ENCODE peak calls at places on chromosomes 13 and 19, in eight cellular contexts. One of them, this sample, is unnamed.

GRCh38 chr13:108426893-108427292 is 157.4 kb downstream of the TNFSF13B start:
- DNase-seq in transverse colon: no peak
- DNase-seq in GM23338: peak; percentile 3
- DNase-seq in fibroblast of lung: peak; percentile 4
- DNase-seq in IMR-90: no peak
- DNase-seq in CD4-positive, alpha-beta T cell: no peak
- DNase-seq in CD8-positive, alpha-beta T cell: no peak
- DNase-seq in dorsolateral prefrontal cortex: no peak
- DNase-seq in this sample: no peak

GRCh38 chr19:41521860-41522555 is 54.0 kb upstream of the CEACAM21 start:
- DNase-seq in dorsolateral prefrontal cortex: no peak
- DNase-seq in fibroblast of lung: no peak
- DNase-seq in IMR-90: no peak
- DNase-seq in transverse colon: no peak
- DNase-seq in CD8-positive, alpha-beta T cell: peak; percentile 43
- DNase-seq in CD4-positive, alpha-beta T cell: peak; percentile 36
- DNase-seq in GM23338: peak; percentile 51
- DNase-seq in this sample: peak; percentile 51

GRCh38 chr13:91576590-91576989 is 178.2 kb downstream of the GPC5 start:
- DNase-seq in IMR-90: no peak
- DNase-seq in fibroblast of lung: no peak
- DNase-seq in dorsolateral prefrontal cortex: no peak
- DNase-seq in transverse colon: peak; percentile 9
- DNase-seq in GM23338: peak; percentile 71
- DNase-seq in CD8-positive, alpha-beta T cell: no peak
- DNase-seq in CD4-positive, alpha-beta T cell: no peak
- DNase-seq in this sample: no peak

GRCh38 chr13:94123543-94123942 is 355.9 kb downstream of the DCT start:
- DNase-seq in GM23338: no peak
- DNase-seq in CD8-positive, alpha-beta T cell: no peak
- DNase-seq in transverse colon: no peak
- DNase-seq in fibroblast of lung: no peak
- DNase-seq in IMR-90: no peak
- DNase-seq in CD4-positive, alpha-beta T cell: no peak
- DNase-seq in dorsolateral prefrontal cortex: no peak
- DNase-seq in this sample: no peak

GRCh38 chr13:30308548-30308947 is 1.2 kb upstream of the KATNAL1 start:
- DNase-seq in IMR-90: peak; percentile 41
- DNase-seq in fibroblast of lung: peak; percentile 40
- DNase-seq in CD4-positive, alpha-beta T cell: no peak
- DNase-seq in dorsolateral prefrontal cortex: no peak
- DNase-seq in transverse colon: no peak
- DNase-seq in GM23338: no peak
- DNase-seq in CD8-positive, alpha-beta T cell: no peak
- DNase-seq in this sample: no peak

GRCh38 chr13:113305208-113305607 is 8.2 kb downstream of the LAMP1 start:
- DNase-seq in dorsolateral prefrontal cortex: no peak
- DNase-seq in GM23338: no peak
- DNase-seq in CD8-positive, alpha-beta T cell: no peak
- DNase-seq in transverse colon: no peak
- DNase-seq in CD4-positive, alpha-beta T cell: no peak
- DNase-seq in fibroblast of lung: peak; percentile 34
- DNase-seq in IMR-90: peak; percentile 76
- DNase-seq in this sample: no peak

GRCh38 chr13:23445794-23446193 is 12.3 kb upstream of the SACS start:
- DNase-seq in fibroblast of lung: no peak
- DNase-seq in CD4-positive, alpha-beta T cell: no peak
- DNase-seq in IMR-90: no peak
- DNase-seq in CD8-positive, alpha-beta T cell: no peak
- DNase-seq in transverse colon: no peak
- DNase-seq in dorsolateral prefrontal cortex: no peak
- DNase-seq in GM23338: no peak
- DNase-seq in this sample: no peak

GRCh38 chr13:45851171-45851889 is at the start of gene SIAH3:
- DNase-seq in GM23338: peak; percentile 68
- DNase-seq in transverse colon: no peak
- DNase-seq in CD8-positive, alpha-beta T cell: peak; percentile 21
- DNase-seq in CD4-positive, alpha-beta T cell: peak; percentile 26
- DNase-seq in IMR-90: no peak
- DNase-seq in fibroblast of lung: peak; percentile 21
- DNase-seq in dorsolateral prefrontal cortex: peak; percentile 48
- DNase-seq in this sample: peak; percentile 52

GRCh38 chr19:47813304-47813994 is 8.3 kb upstream of the CRX start:
- DNase-seq in transverse colon: peak; percentile 81
- DNase-seq in CD8-positive, alpha-beta T cell: peak; percentile 79
- DNase-seq in fibroblast of lung: peak; percentile 41
- DNase-seq in GM23338: peak; percentile 93
- DNase-seq in CD4-positive, alpha-beta T cell: peak; percentile 71
- DNase-seq in dorsolateral prefrontal cortex: peak; percentile 12
- DNase-seq in IMR-90: peak; percentile 18
- DNase-seq in this sample: peak; percentile 86

GRCh38 chr19:19137556-19138109 is 645 bp downstream of the TMEM161A start:
- DNase-seq in fibroblast of lung: no peak
- DNase-seq in CD4-positive, alpha-beta T cell: no peak
- DNase-seq in GM23338: peak; percentile 37
- DNase-seq in IMR-90: no peak
- DNase-seq in CD8-positive, alpha-beta T cell: no peak
- DNase-seq in dorsolateral prefrontal cortex: no peak
- DNase-seq in transverse colon: no peak
- DNase-seq in this sample: peak; percentile 54

GRCh38 chr19:39409886-39410619 is 2.4 kb upstream of the PLEKHG2 start:
- DNase-seq in CD8-positive, alpha-beta T cell: peak; percentile 71
- DNase-seq in transverse colon: peak; percentile 85
- DNase-seq in CD4-positive, alpha-beta T cell: peak; percentile 55
- DNase-seq in fibroblast of lung: peak; percentile 91
- DNase-seq in GM23338: peak; percentile 62
- DNase-seq in dorsolateral prefrontal cortex: peak; percentile 31
- DNase-seq in IMR-90: no peak
- DNase-seq in this sample: peak; percentile 73

GRCh38 chr19:35714601-35715354 is 3.0 kb upstream of the KMT2B start:
- DNase-seq in CD8-positive, alpha-beta T cell: no peak
- DNase-seq in IMR-90: no peak
- DNase-seq in dorsolateral prefrontal cortex: no peak
- DNase-seq in fibroblast of lung: no peak
- DNase-seq in transverse colon: no peak
- DNase-seq in GM23338: peak; percentile 68
- DNase-seq in CD4-positive, alpha-beta T cell: no peak
- DNase-seq in this sample: no peak

GRCh38 chr13:33678906-33679657 is 138.9 kb upstream of the RFC3 start:
- DNase-seq in CD8-positive, alpha-beta T cell: peak; percentile 54
- DNase-seq in dorsolateral prefrontal cortex: peak; percentile 25
- DNase-seq in GM23338: peak; percentile 1
- DNase-seq in fibroblast of lung: peak; percentile 34
- DNase-seq in transverse colon: peak; percentile 62
- DNase-seq in CD4-positive, alpha-beta T cell: peak; percentile 29
- DNase-seq in IMR-90: peak; percentile 1
- DNase-seq in this sample: no peak

GRCh38 chr13:102870677-102871415 is 25.0 kb downstream of the ERCC5 start:
- DNase-seq in fibroblast of lung: peak; percentile 65
- DNase-seq in dorsolateral prefrontal cortex: peak; percentile 73
- DNase-seq in IMR-90: peak; percentile 65
- DNase-seq in transverse colon: peak; percentile 48
- DNase-seq in CD4-positive, alpha-beta T cell: peak; percentile 9
- DNase-seq in GM23338: peak; percentile 83
- DNase-seq in CD8-positive, alpha-beta T cell: peak; percentile 47
- DNase-seq in this sample: peak; percentile 79

GRCh38 chr13:101202590-101202989 is 213.7 kb downstream of the NALCN start:
- DNase-seq in transverse colon: no peak
- DNase-seq in fibroblast of lung: no peak
- DNase-seq in GM23338: peak; percentile 80
- DNase-seq in CD8-positive, alpha-beta T cell: no peak
- DNase-seq in dorsolateral prefrontal cortex: no peak
- DNase-seq in CD4-positive, alpha-beta T cell: no peak
- DNase-seq in IMR-90: no peak
- DNase-seq in this sample: no peak

DNA sequence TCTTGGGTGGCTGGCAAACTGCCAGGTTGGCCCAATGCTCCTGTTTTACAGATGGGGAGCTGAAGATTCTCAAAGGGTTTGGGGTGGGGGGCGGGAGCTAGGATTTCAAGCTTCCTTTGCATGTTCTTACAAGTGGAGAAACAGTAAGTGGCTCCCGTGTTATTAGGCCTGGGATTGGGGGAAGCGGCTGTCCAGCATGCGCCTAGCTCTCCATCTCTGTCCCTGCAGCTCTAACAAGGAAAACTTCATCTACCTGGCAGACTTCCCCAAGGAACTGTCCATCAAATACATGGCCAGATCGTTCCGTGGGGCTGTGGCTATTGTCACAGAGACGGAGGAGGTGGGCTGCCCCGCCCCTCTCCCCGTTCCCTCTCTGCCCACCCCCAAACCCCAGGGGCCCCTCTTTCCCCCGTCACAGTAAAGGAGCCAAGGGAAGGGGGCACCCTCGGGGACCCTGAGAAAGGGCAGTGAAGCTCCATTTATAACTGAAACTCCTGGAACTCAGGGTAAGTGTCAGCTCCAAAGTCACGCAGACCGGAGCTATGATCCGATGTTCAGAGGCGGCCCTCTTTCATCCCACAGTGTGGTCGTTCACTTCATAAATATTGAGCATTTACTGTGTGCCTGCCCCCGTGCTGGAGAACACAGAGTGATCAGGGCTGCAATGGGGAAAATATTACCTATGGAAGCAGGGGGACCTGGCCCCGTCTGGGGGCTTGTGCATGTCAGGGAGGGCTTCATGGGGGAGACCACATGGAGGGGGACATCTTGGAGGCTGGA is 14.9 kb upstream of the PSMD8 start:
- DNase-seq in transverse colon: no peak
- DNase-seq in fibroblast of lung: no peak
- DNase-seq in CD4-positive, alpha-beta T cell: no peak
- DNase-seq in GM23338: no peak
- DNase-seq in IMR-90: no peak
- DNase-seq in CD8-positive, alpha-beta T cell: no peak
- DNase-seq in dorsolateral prefrontal cortex: no peak
- DNase-seq in this sample: no peak
- H3K27me3 ChIP-seq in transverse colon: peaks cover 59% of the 10 kb centered on the region
- H3K27me3 ChIP-seq in fibroblast of lung: peaks cover 18% of the 10 kb centered on the region
- H3K27me3 ChIP-seq in CD4-positive, alpha-beta T cell: no peaks in the 10 kb centered on the region
- H3K27me3 ChIP-seq in GM23338: peaks cover 29% of the 10 kb centered on the region
- H3K27me3 ChIP-seq in IMR-90: peaks cover 48% of the 10 kb centered on the region
- H3K27me3 ChIP-seq in CD8-positive, alpha-beta T cell: no peaks in the 10 kb centered on the region
- H3K27me3 ChIP-seq in dorsolateral prefrontal cortex: peaks cover 5% of the 10 kb centered on the region
- H3K27me3 ChIP-seq in this sample: peaks cover 41% of the 10 kb centered on the region

DNA sequence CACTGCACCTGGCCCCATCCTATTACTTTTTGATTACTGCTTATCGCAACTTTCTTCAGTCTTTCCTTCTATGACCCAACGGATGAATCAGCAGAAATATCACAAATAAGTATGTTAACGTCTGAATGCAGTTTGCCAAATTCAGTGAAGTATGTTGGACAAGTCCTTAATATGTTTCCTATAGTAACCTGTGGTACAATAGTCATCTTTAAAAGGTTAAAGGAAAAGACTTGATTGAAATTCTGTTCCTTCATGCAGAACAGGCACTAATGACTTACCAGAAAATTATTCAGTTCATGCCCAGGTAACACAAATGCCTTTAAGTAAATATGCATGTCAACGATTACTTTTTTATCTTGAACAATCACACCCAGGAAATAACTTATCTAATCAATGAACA is 242.6 kb downstream of the KCTD12 start:
- DNase-seq in transverse colon: no peak
- DNase-seq in CD8-positive, alpha-beta T cell: no peak
- DNase-seq in GM23338: no peak
- DNase-seq in IMR-90: no peak
- DNase-seq in fibroblast of lung: no peak
- DNase-seq in dorsolateral prefrontal cortex: no peak
- DNase-seq in CD4-positive, alpha-beta T cell: no peak
- DNase-seq in this sample: no peak
- H3K27me3 ChIP-seq in transverse colon: no peaks in the 10 kb centered on the region
- H3K27me3 ChIP-seq in CD8-positive, alpha-beta T cell: no peaks in the 10 kb centered on the region
- H3K27me3 ChIP-seq in GM23338: no peaks in the 10 kb centered on the region
- H3K27me3 ChIP-seq in IMR-90: peaks cover 1% of the 10 kb centered on the region
- H3K27me3 ChIP-seq in fibroblast of lung: no peaks in the 10 kb centered on the region
- H3K27me3 ChIP-seq in dorsolateral prefrontal cortex: no peaks in the 10 kb centered on the region
- H3K27me3 ChIP-seq in CD4-positive, alpha-beta T cell: no peaks in the 10 kb centered on the region
- H3K27me3 ChIP-seq in this sample: no peaks in the 10 kb centered on the region

DNA sequence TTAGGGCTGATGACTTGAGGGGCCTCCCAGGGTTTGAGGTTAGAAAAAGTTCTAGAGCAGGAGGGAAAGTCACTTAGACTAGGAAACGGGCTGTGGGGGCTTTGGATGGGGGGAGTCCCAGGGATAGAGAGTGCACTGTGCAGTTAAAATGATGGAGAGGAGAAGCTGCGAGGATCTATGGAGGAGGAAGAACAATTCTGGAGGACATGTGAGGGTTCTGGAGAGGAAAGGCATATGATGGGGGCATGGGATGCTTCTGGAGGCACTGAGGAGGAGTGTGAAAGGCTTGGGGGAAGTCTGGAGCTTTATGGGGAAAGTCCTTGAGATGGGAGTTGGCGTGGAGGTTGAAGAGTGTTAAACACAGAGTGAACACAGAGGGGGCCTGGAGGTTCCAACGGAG is 2.2 kb downstream of the KCNC3 start:
- DNase-seq in GM23338: no peak
- DNase-seq in CD4-positive, alpha-beta T cell: no peak
- DNase-seq in dorsolateral prefrontal cortex: no peak
- DNase-seq in IMR-90: no peak
- DNase-seq in fibroblast of lung: no peak
- DNase-seq in transverse colon: no peak
- DNase-seq in CD8-positive, alpha-beta T cell: no peak
- DNase-seq in this sample: no peak
- H3K27me3 ChIP-seq in GM23338: peaks cover 25% of the 10 kb centered on the region
- H3K27me3 ChIP-seq in CD4-positive, alpha-beta T cell: peaks cover 51% of the 10 kb centered on the region
- H3K27me3 ChIP-seq in dorsolateral prefrontal cortex: no peaks in the 10 kb centered on the region
- H3K27me3 ChIP-seq in IMR-90: peaks cover 38% of the 10 kb centered on the region
- H3K27me3 ChIP-seq in fibroblast of lung: peaks cover 13% of the 10 kb centered on the region
- H3K27me3 ChIP-seq in transverse colon: peaks cover 58% of the 10 kb centered on the region
- H3K27me3 ChIP-seq in CD8-positive, alpha-beta T cell: peaks cover 32% of the 10 kb centered on the region
- H3K27me3 ChIP-seq in this sample: peaks cover 16% of the 10 kb centered on the region

GRCh38 chr13:27790523-27790922 is 1.8 kb upstream of the GSX1 start:
- DNase-seq in CD8-positive, alpha-beta T cell: no peak
- DNase-seq in IMR-90: no peak
- DNase-seq in dorsolateral prefrontal cortex: no peak
- DNase-seq in CD4-positive, alpha-beta T cell: no peak
- DNase-seq in GM23338: peak; percentile 52
- DNase-seq in transverse colon: no peak
- DNase-seq in fibroblast of lung: no peak
- DNase-seq in this sample: no peak

GRCh38 chr13:27788271-27788670 is 4.0 kb upstream of the GSX1 start:
- DNase-seq in fibroblast of lung: no peak
- DNase-seq in dorsolateral prefrontal cortex: no peak
- DNase-seq in IMR-90: no peak
- DNase-seq in GM23338: no peak
- DNase-seq in CD8-positive, alpha-beta T cell: no peak
- DNase-seq in transverse colon: no peak
- DNase-seq in CD4-positive, alpha-beta T cell: no peak
- DNase-seq in this sample: no peak

GRCh38 chr13:27789153-27789494 is 3.2 kb upstream of the GSX1 start:
- DNase-seq in transverse colon: no peak
- DNase-seq in fibroblast of lung: no peak
- DNase-seq in CD4-positive, alpha-beta T cell: no peak
- DNase-seq in GM23338: no peak
- DNase-seq in dorsolateral prefrontal cortex: no peak
- DNase-seq in CD8-positive, alpha-beta T cell: no peak
- DNase-seq in IMR-90: no peak
- DNase-seq in this sample: no peak

GRCh38 chr13:27791146-27791900 is 960 bp upstream of the GSX1 start:
- DNase-seq in CD4-positive, alpha-beta T cell: no peak
- DNase-seq in dorsolateral prefrontal cortex: no peak
- DNase-seq in fibroblast of lung: no peak
- DNase-seq in transverse colon: no peak
- DNase-seq in IMR-90: no peak
- DNase-seq in CD8-positive, alpha-beta T cell: no peak
- DNase-seq in GM23338: peak; percentile 31
- DNase-seq in this sample: no peak

GRCh38 chr13:27789495-27790303 is 2.6 kb upstream of the GSX1 start:
- DNase-seq in dorsolateral prefrontal cortex: no peak
- DNase-seq in IMR-90: no peak
- DNase-seq in CD8-positive, alpha-beta T cell: peak; percentile 14
- DNase-seq in CD4-positive, alpha-beta T cell: no peak
- DNase-seq in GM23338: peak; percentile 65
- DNase-seq in fibroblast of lung: no peak
- DNase-seq in transverse colon: no peak
- DNase-seq in this sample: no peak
- H3K27me3 ChIP-seq in dorsolateral prefrontal cortex: peaks cover 68% of the 10 kb centered on the region
- H3K27me3 ChIP-seq in IMR-90: peaks cover 60% of the 10 kb centered on the region
- H3K27me3 ChIP-seq in CD8-positive, alpha-beta T cell: peaks cover 24% of the 10 kb centered on the region
- H3K27me3 ChIP-seq in CD4-positive, alpha-beta T cell: peaks cover 73% of the 10 kb centered on the region
- H3K27me3 ChIP-seq in GM23338: peaks cover 100% of the 10 kb centered on the region
- H3K27me3 ChIP-seq in fibroblast of lung: peaks cover 54% of the 10 kb centered on the region
- H3K27me3 ChIP-seq in transverse colon: peaks cover 88% of the 10 kb centered on the region
- H3K27me3 ChIP-seq in this sample: peaks cover 71% of the 10 kb centered on the region

This sample was measured in SK-N-SH.